ENCODE peak calls at places on chromosomes 6 and 20, in eight cellular contexts. One of them, this sample, is unnamed.
A peak's percentile ranks its signal among the peaks of the same experiment; 100 is the strongest.

GRCh38 chr20:8473459-8473858 is 341.4 kb downstream of the PLCB1 start:
- DNase-seq in GM12878: no peak
- DNase-seq in upper lobe of right lung: no peak
- DNase-seq in body of pancreas: no peak
- DNase-seq in iPS DF 6.9: no peak
- DNase-seq in RWPE1: no peak
- DNase-seq in right lobe of liver: no peak
- DNase-seq in effector memory CD4-positive, alpha-beta T cell: no peak
- DNase-seq in this sample: no peak

GRCh38 chr6:85465762-85466161 is 15.9 kb downstream of the NT5E start:
- DNase-seq in GM12878: no peak
- DNase-seq in upper lobe of right lung: no peak
- DNase-seq in body of pancreas: no peak
- DNase-seq in iPS DF 6.9: no peak
- DNase-seq in RWPE1: no peak
- DNase-seq in right lobe of liver: no peak
- DNase-seq in effector memory CD4-positive, alpha-beta T cell: no peak
- DNase-seq in this sample: no peak

GRCh38 chr20:63377256-63378114 is 16.3 kb upstream of the CHRNA4 start:
- DNase-seq in GM12878: no peak
- DNase-seq in upper lobe of right lung: no peak
- DNase-seq in body of pancreas: no peak
- DNase-seq in iPS DF 6.9: no peak
- DNase-seq in RWPE1: no peak
- DNase-seq in right lobe of liver: no peak
- DNase-seq in effector memory CD4-positive, alpha-beta T cell: no peak
- DNase-seq in this sample: no peak

GRCh38 chr6:114735118-114735730 is 392.4 kb upstream of the HS3ST5 start:
- DNase-seq in GM12878: no peak
- DNase-seq in upper lobe of right lung: no peak
- DNase-seq in body of pancreas: no peak
- DNase-seq in iPS DF 6.9: no peak
- DNase-seq in RWPE1: no peak
- DNase-seq in right lobe of liver: no peak
- DNase-seq in effector memory CD4-positive, alpha-beta T cell: no peak
- DNase-seq in this sample: no peak

GRCh38 chr20:58130574-58130973 is 97.9 kb downstream of the ANKRD60 start:
- DNase-seq in GM12878: no peak
- DNase-seq in upper lobe of right lung: peak; percentile 22
- DNase-seq in body of pancreas: no peak
- DNase-seq in iPS DF 6.9: no peak
- DNase-seq in RWPE1: no peak
- DNase-seq in right lobe of liver: no peak
- DNase-seq in effector memory CD4-positive, alpha-beta T cell: no peak
- DNase-seq in this sample: no peak

GRCh38 chr20:61558726-61559125 is 306.7 kb downstream of the CDH4 start:
- DNase-seq in GM12878: no peak
- DNase-seq in upper lobe of right lung: no peak
- DNase-seq in body of pancreas: no peak
- DNase-seq in iPS DF 6.9: no peak
- DNase-seq in RWPE1: peak; percentile 41
- DNase-seq in right lobe of liver: no peak
- DNase-seq in effector memory CD4-positive, alpha-beta T cell: no peak
- DNase-seq in this sample: no peak

GRCh38 chr6:26536571-26537159 is 1.5 kb upstream of the HMGN4 start:
- DNase-seq in GM12878: no peak
- DNase-seq in upper lobe of right lung: no peak
- DNase-seq in body of pancreas: peak; percentile 27
- DNase-seq in iPS DF 6.9: no peak
- DNase-seq in RWPE1: no peak
- DNase-seq in right lobe of liver: no peak
- DNase-seq in effector memory CD4-positive, alpha-beta T cell: no peak
- DNase-seq in this sample: no peak

GRCh38 chr6:154548130-154548830 is 37.8 kb upstream of the CNKSR3 start:
- DNase-seq in GM12878: no peak
- DNase-seq in upper lobe of right lung: no peak
- DNase-seq in body of pancreas: peak; percentile 41
- DNase-seq in iPS DF 6.9: no peak
- DNase-seq in RWPE1: no peak
- DNase-seq in right lobe of liver: no peak
- DNase-seq in effector memory CD4-positive, alpha-beta T cell: no peak
- DNase-seq in this sample: no peak

GRCh38 chr20:63641792-63642517 is 11.3 kb downstream of the STMN3 start:
- DNase-seq in GM12878: peak; percentile 48
- DNase-seq in upper lobe of right lung: peak; percentile 97
- DNase-seq in body of pancreas: peak; percentile 96
- DNase-seq in iPS DF 6.9: no peak
- DNase-seq in RWPE1: peak; percentile 97
- DNase-seq in right lobe of liver: peak; percentile 93
- DNase-seq in effector memory CD4-positive, alpha-beta T cell: peak; percentile 98
- DNase-seq in this sample: peak; percentile 69

GRCh38 chr6:56764081-56764566 is 121.4 kb upstream of the DST start:
- DNase-seq in GM12878: peak; percentile 84
- DNase-seq in upper lobe of right lung: no peak
- DNase-seq in body of pancreas: no peak
- DNase-seq in iPS DF 6.9: no peak
- DNase-seq in RWPE1: no peak
- DNase-seq in right lobe of liver: no peak
- DNase-seq in effector memory CD4-positive, alpha-beta T cell: no peak
- DNase-seq in this sample: no peak

GRCh38 chr6:90087103-90087833 is 193.0 kb downstream of the GJA10 start:
- DNase-seq in GM12878: no peak
- DNase-seq in upper lobe of right lung: no peak
- DNase-seq in body of pancreas: no peak
- DNase-seq in iPS DF 6.9: no peak
- DNase-seq in RWPE1: peak; percentile 55
- DNase-seq in right lobe of liver: no peak
- DNase-seq in effector memory CD4-positive, alpha-beta T cell: no peak
- DNase-seq in this sample: peak; percentile 91

GRCh38 chr6:43375693-43376092 is 6.2 kb upstream of the ZNF318 start:
- DNase-seq in GM12878: no peak
- DNase-seq in upper lobe of right lung: no peak
- DNase-seq in body of pancreas: no peak
- DNase-seq in iPS DF 6.9: no peak
- DNase-seq in RWPE1: no peak
- DNase-seq in right lobe of liver: no peak
- DNase-seq in effector memory CD4-positive, alpha-beta T cell: no peak
- DNase-seq in this sample: no peak

GRCh38 chr20:12984069-12984765 is 24.6 kb upstream of the SPTLC3 start:
- DNase-seq in GM12878: no peak
- DNase-seq in upper lobe of right lung: no peak
- DNase-seq in body of pancreas: no peak
- DNase-seq in iPS DF 6.9: no peak
- DNase-seq in RWPE1: no peak
- DNase-seq in right lobe of liver: no peak
- DNase-seq in effector memory CD4-positive, alpha-beta T cell: no peak
- DNase-seq in this sample: no peak

GRCh38 chr6:130371921-130372320 is 6.1 kb downstream of the TMEM200A start:
- DNase-seq in GM12878: no peak
- DNase-seq in upper lobe of right lung: no peak
- DNase-seq in body of pancreas: no peak
- DNase-seq in iPS DF 6.9: no peak
- DNase-seq in RWPE1: no peak
- DNase-seq in right lobe of liver: no peak
- DNase-seq in effector memory CD4-positive, alpha-beta T cell: no peak
- DNase-seq in this sample: no peak

GRCh38 chr20:17967595-17968365 is 814 bp downstream of the SNX5 start:
- DNase-seq in GM12878: no peak
- DNase-seq in upper lobe of right lung: no peak
- DNase-seq in body of pancreas: no peak
- DNase-seq in iPS DF 6.9: no peak
- DNase-seq in RWPE1: no peak
- DNase-seq in right lobe of liver: no peak
- DNase-seq in effector memory CD4-positive, alpha-beta T cell: peak; percentile 5
- DNase-seq in this sample: no peak

DNA sequence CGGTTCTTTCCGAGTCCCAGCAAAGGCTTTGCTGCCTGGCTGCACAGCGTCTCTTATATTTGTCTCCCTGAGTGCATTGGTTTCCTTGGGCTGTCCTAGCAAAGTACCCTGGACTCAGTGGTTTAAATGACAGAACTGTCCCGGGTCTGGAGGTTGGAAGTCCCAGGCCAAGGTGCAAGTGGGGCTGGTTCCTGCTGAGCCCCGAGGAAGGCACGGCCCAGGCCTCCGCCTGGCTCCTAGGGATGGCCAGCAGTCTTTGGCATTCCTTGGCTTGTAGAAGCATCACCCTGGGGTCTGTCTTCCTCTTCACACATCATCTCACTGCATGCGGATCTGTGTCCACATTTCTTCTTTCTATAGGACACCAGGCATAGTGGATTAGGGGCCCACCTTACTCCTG is 64.8 kb upstream of the QKI start:
- DNase-seq in GM12878: no peak
- DNase-seq in upper lobe of right lung: no peak
- DNase-seq in body of pancreas: no peak
- DNase-seq in iPS DF 6.9: no peak
- DNase-seq in RWPE1: no peak
- DNase-seq in right lobe of liver: no peak
- DNase-seq in effector memory CD4-positive, alpha-beta T cell: no peak
- DNase-seq in this sample: no peak
- H3K27ac ChIP-seq in GM12878: no peak overlapping the region
- H3K27ac ChIP-seq in upper lobe of right lung: no peak overlapping the region
- H3K27ac ChIP-seq in body of pancreas: no peak overlapping the region
- H3K27ac ChIP-seq in iPS DF 6.9: no peak overlapping the region
- H3K27ac ChIP-seq in RWPE1: no peak overlapping the region
- H3K27ac ChIP-seq in right lobe of liver: no peak overlapping the region
- H3K27ac ChIP-seq in effector memory CD4-positive, alpha-beta T cell: no peak overlapping the region
- H3K27ac ChIP-seq in this sample: no peak overlapping the region

GRCh38 chr6:150535151-150535816 is 64.4 kb upstream of the PLEKHG1 start:
- DNase-seq in GM12878: no peak
- DNase-seq in upper lobe of right lung: no peak
- DNase-seq in body of pancreas: no peak
- DNase-seq in iPS DF 6.9: no peak
- DNase-seq in RWPE1: no peak
- DNase-seq in right lobe of liver: no peak
- DNase-seq in effector memory CD4-positive, alpha-beta T cell: no peak
- DNase-seq in this sample: no peak

GRCh38 chr6:150537481-150537880 is 62.2 kb upstream of the PLEKHG1 start:
- DNase-seq in GM12878: no peak
- DNase-seq in upper lobe of right lung: no peak
- DNase-seq in body of pancreas: no peak
- DNase-seq in iPS DF 6.9: no peak
- DNase-seq in RWPE1: no peak
- DNase-seq in right lobe of liver: no peak
- DNase-seq in effector memory CD4-positive, alpha-beta T cell: no peak
- DNase-seq in this sample: no peak

GRCh38 chr6:150534514-150534913 is 65.2 kb upstream of the PLEKHG1 start:
- DNase-seq in GM12878: no peak
- DNase-seq in upper lobe of right lung: no peak
- DNase-seq in body of pancreas: no peak
- DNase-seq in iPS DF 6.9: no peak
- DNase-seq in RWPE1: no peak
- DNase-seq in right lobe of liver: no peak
- DNase-seq in effector memory CD4-positive, alpha-beta T cell: no peak
- DNase-seq in this sample: no peak

GRCh38 chr6:150537893-150538292 is 61.8 kb upstream of the PLEKHG1 start:
- DNase-seq in GM12878: no peak
- DNase-seq in upper lobe of right lung: no peak
- DNase-seq in body of pancreas: peak; percentile 20
- DNase-seq in iPS DF 6.9: no peak
- DNase-seq in RWPE1: no peak
- DNase-seq in right lobe of liver: no peak
- DNase-seq in effector memory CD4-positive, alpha-beta T cell: no peak
- DNase-seq in this sample: no peak

DNA sequence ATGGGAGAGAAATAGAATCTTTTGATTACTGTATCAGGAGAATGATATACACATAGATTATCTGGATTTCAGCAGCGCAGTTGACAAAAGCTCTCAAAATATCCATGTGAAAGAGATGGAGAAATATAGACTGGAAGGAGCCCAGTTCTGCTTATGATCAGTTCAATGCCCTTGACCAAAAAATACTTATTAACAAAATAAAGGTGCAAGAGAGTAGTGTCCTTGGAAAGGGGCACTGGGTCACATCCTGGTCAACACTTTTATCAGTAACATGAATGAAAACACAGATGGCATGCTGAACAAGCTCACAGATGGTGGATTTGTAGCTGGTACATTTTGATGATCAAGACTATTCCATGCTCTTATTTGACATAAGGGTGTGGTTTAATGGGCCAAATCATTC is 63.9 kb upstream of the PLEKHG1 start:
- DNase-seq in GM12878: no peak
- DNase-seq in upper lobe of right lung: no peak
- DNase-seq in body of pancreas: no peak
- DNase-seq in iPS DF 6.9: no peak
- DNase-seq in RWPE1: no peak
- DNase-seq in right lobe of liver: no peak
- DNase-seq in effector memory CD4-positive, alpha-beta T cell: no peak
- DNase-seq in this sample: no peak
- H3K27ac ChIP-seq in GM12878: no peak overlapping the region
- H3K27ac ChIP-seq in upper lobe of right lung: no peak overlapping the region
- H3K27ac ChIP-seq in body of pancreas: no peak overlapping the region
- H3K27ac ChIP-seq in iPS DF 6.9: no peak overlapping the region
- H3K27ac ChIP-seq in RWPE1: no peak overlapping the region
- H3K27ac ChIP-seq in right lobe of liver: no peak overlapping the region
- H3K27ac ChIP-seq in effector memory CD4-positive, alpha-beta T cell: no peak overlapping the region
- H3K27ac ChIP-seq in this sample: no peak overlapping the region

GRCh38 chr20:18989736-18990474 is 176.3 kb downstream of the SCP2D1 start:
- DNase-seq in GM12878: no peak
- DNase-seq in upper lobe of right lung: no peak
- DNase-seq in body of pancreas: peak; percentile 49
- DNase-seq in iPS DF 6.9: no peak
- DNase-seq in RWPE1: no peak
- DNase-seq in right lobe of liver: no peak
- DNase-seq in effector memory CD4-positive, alpha-beta T cell: no peak
- DNase-seq in this sample: no peak
- H3K27ac ChIP-seq in GM12878: no peak overlapping the region
- H3K27ac ChIP-seq in upper lobe of right lung: peak overlapping the region; percentile 45
- H3K27ac ChIP-seq in body of pancreas: no peak overlapping the region
- H3K27ac ChIP-seq in iPS DF 6.9: no peak overlapping the region
- H3K27ac ChIP-seq in RWPE1: no peak overlapping the region
- H3K27ac ChIP-seq in right lobe of liver: no peak overlapping the region
- H3K27ac ChIP-seq in effector memory CD4-positive, alpha-beta T cell: no peak overlapping the region
- H3K27ac ChIP-seq in this sample: no peak overlapping the region

GRCh38 chr6:109496036-109496761 is 13.2 kb upstream of the ZBTB24 start:
- DNase-seq in GM12878: no peak
- DNase-seq in upper lobe of right lung: no peak
- DNase-seq in body of pancreas: no peak
- DNase-seq in iPS DF 6.9: no peak
- DNase-seq in RWPE1: no peak
- DNase-seq in right lobe of liver: no peak
- DNase-seq in effector memory CD4-positive, alpha-beta T cell: no peak
- DNase-seq in this sample: no peak

GRCh38 chr6:109498049-109498448 is 15.0 kb upstream of the ZBTB24 start:
- DNase-seq in GM12878: no peak
- DNase-seq in upper lobe of right lung: no peak
- DNase-seq in body of pancreas: no peak
- DNase-seq in iPS DF 6.9: no peak
- DNase-seq in RWPE1: no peak
- DNase-seq in right lobe of liver: no peak
- DNase-seq in effector memory CD4-positive, alpha-beta T cell: no peak
- DNase-seq in this sample: no peak

GRCh38 chr6:109490708-109491107 is 7.7 kb upstream of the ZBTB24 start:
- DNase-seq in GM12878: no peak
- DNase-seq in upper lobe of right lung: no peak
- DNase-seq in body of pancreas: no peak
- DNase-seq in iPS DF 6.9: no peak
- DNase-seq in RWPE1: no peak
- DNase-seq in right lobe of liver: no peak
- DNase-seq in effector memory CD4-positive, alpha-beta T cell: no peak
- DNase-seq in this sample: no peak

GRCh38 chr6:109491207-109491938 is 8.4 kb upstream of the ZBTB24 start:
- DNase-seq in GM12878: no peak
- DNase-seq in upper lobe of right lung: no peak
- DNase-seq in body of pancreas: no peak
- DNase-seq in iPS DF 6.9: no peak
- DNase-seq in RWPE1: no peak
- DNase-seq in right lobe of liver: no peak
- DNase-seq in effector memory CD4-positive, alpha-beta T cell: no peak
- DNase-seq in this sample: no peak

GRCh38 chr6:109493865-109494264 is 10.8 kb upstream of the ZBTB24 start:
- DNase-seq in GM12878: no peak
- DNase-seq in upper lobe of right lung: no peak
- DNase-seq in body of pancreas: no peak
- DNase-seq in iPS DF 6.9: no peak
- DNase-seq in RWPE1: no peak
- DNase-seq in right lobe of liver: no peak
- DNase-seq in effector memory CD4-positive, alpha-beta T cell: no peak
- DNase-seq in this sample: no peak
- H3K27ac ChIP-seq in GM12878: no peak overlapping the region
- H3K27ac ChIP-seq in upper lobe of right lung: no peak overlapping the region
- H3K27ac ChIP-seq in body of pancreas: no peak overlapping the region
- H3K27ac ChIP-seq in iPS DF 6.9: no peak overlapping the region
- H3K27ac ChIP-seq in RWPE1: no peak overlapping the region
- H3K27ac ChIP-seq in right lobe of liver: no peak overlapping the region
- H3K27ac ChIP-seq in effector memory CD4-positive, alpha-beta T cell: no peak overlapping the region
- H3K27ac ChIP-seq in this sample: no peak overlapping the region

This sample was measured in epithelial cell of prostate.